ENCODE peak calls at places on chromosomes 5 and 9, in seven cellular contexts. E is A549, F is PC-3, T is ascending aorta, O is neural progenitor cell, S is SK-N-SH, D is breast epithelium. N is an unnamed sample.

GRCh38 chr9:93226819-93227218 is 42.9 kb downstream of the WNK2 start:
- DNase-seq in T (no peak), D (no peak), O (no peak), S (no peak), F (no peak), E (no peak), N (peak; percentile 39)

GRCh38 chr9:133657120-133657661 is 21.0 kb downstream of the DBH start:
- DNase-seq in D (no peak), S (no peak), O (no peak), E (no peak), F (no peak), T (no peak), N (no peak)

GRCh38 chr5:83446253-83446947 is 25.1 kb upstream of the VCAN start:
- DNase-seq in E (no peak), T (no peak), F (no peak), D (no peak), S (no peak), O (no peak), N (no peak)

GRCh38 chr5:127014573-127014972 is 15.8 kb downstream of the MARCHF3 start:
- DNase-seq in E (no peak), D (no peak), O (no peak), T (no peak), F (no peak), S (no peak), N (no peak)

GRCh38 chr5:14238272-14238671 is 95.1 kb downstream of the TRIO start:
- DNase-seq in E (no peak), S (no peak), D (no peak), O (no peak), F (no peak), T (no peak), N (no peak)

GRCh38 chr9:108994695-108995094 is 18.6 kb downstream of the CTNNAL1 start:
- DNase-seq in O (no peak), S (no peak), E (no peak), F (peak; percentile 28), D (no peak), T (no peak), N (no peak)

GRCh38 chr5:40879163-40879942 is 29.9 kb upstream of the C7 start:
- DNase-seq in O (no peak), D (no peak), S (peak; percentile 41), E (peak; percentile 26), F (peak; percentile 66), T (no peak), N (no peak)

GRCh38 chr9:117184173-117184572 is 230.7 kb downstream of the ASTN2 start:
- DNase-seq in T (no peak), S (peak; percentile 71), E (no peak), O (no peak), D (no peak), F (no peak), N (no peak)

GRCh38 chr9:134291961-134292871 is 34.0 kb upstream of the RXRA start:
- DNase-seq in T (no peak), O (no peak), S (no peak), E (no peak), F (no peak), D (no peak), N (peak; percentile 68)

GRCh38 chr5:147168578-147169327 is 66.1 kb upstream of the STK32A start:
- DNase-seq in E (no peak), O (no peak), D (no peak), F (no peak), S (no peak), T (no peak), N (no peak)

GRCh38 chr9:37918665-37919165 is 14.8 kb upstream of the SLC25A51 start:
- DNase-seq in D (no peak), S (no peak), E (no peak), T (no peak), O (no peak), F (no peak), N (no peak)

GRCh38 chr9:127971357-127972315 is 9.2 kb downstream of the EEIG1 start:
- DNase-seq in D (no peak), S (peak; percentile 40), T (no peak), O (peak; percentile 41), E (no peak), F (no peak), N (no peak)

GRCh38 chr9:97366889-97367288 is 45.0 kb upstream of the TDRD7 start:
- DNase-seq in T (no peak), D (no peak), E (no peak), O (no peak), F (no peak), S (no peak), N (no peak)

DNA sequence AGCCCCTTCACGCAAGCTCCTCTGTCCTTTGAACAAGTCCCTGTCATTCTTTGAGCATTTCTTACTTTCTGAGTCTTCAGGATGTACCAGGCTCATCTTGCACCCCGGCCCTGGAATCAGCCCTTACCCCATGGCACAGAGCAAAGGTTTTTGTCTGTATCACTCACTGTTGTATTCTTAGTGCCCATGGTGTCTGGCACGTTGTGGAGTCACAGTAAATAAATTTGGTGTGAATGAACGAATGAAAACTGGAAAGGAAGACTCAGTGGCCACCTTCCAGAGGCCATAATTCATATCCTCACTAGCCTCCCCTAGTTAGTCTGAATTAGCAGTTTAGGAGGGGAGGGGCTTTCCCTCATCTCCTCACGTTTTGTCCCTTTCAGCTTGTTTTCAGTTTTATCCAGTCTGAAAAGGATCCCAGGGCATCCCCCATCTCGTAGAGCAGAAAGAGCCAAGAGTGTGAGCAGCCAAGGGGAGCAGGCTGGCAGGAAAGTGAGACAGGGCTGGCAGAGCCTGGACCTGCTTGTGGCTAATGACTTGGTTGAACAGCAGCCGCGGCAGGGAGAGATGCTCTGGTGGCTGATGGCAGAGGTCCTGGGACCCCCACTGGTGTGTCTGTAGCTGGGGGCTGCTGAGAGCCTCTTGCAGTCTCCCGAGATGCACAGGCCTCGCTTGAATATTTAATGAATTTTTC is 42.7 kb downstream of the ZNF618 start:
- DNase-seq in S (no peak), D (no peak), F (no peak), T (no peak), O (no peak), E (no peak), N (no peak)
- H3K4me1 ChIP-seq in S (peaks cover 16% of the 10 kb centered on the region), D (peaks cover under 1% of the 10 kb centered on the region), F (no peaks in the 10 kb centered on the region), T (peaks cover 7% of the 10 kb centered on the region), O (no peaks in the 10 kb centered on the region), E (no peaks in the 10 kb centered on the region), N (peaks cover 21% of the 10 kb centered on the region)

GRCh38 chr9:27497883-27498553 is 26.1 kb upstream of the IFNK start:
- DNase-seq in S (no peak), O (peak; percentile 37), E (no peak), D (no peak), T (no peak), F (no peak), N (no peak)
- H3K27ac ChIP-seq in S (no peak overlapping the region), O (no peak overlapping the region), E (peak overlapping the region; percentile 16), D (no peak overlapping the region), T (no peak overlapping the region), F (peak overlapping the region; percentile 80), N (no peak overlapping the region)

GRCh38 chr9:103078581-103078980 is 83.4 kb downstream of the CYLC2 start:
- DNase-seq in O (no peak), T (no peak), E (no peak), F (no peak), D (no peak), S (no peak), N (no peak)
- TF ChIP-seq CTCF in O (no peak), T (no peak), E (no peak), F (no peak), D (no peak), S (no peak), N (no peak)

GRCh38 chr5:157558089-157558595 is 17.4 kb downstream of the ADAM19 start:
- DNase-seq in S (no peak), E (no peak), F (peak; percentile 92), D (no peak), T (no peak), O (no peak), N (no peak)
- H3K4me1 ChIP-seq in S (peaks cover 19% of the 10 kb centered on the region), E (peaks cover 40% of the 10 kb centered on the region), F (peaks cover 59% of the 10 kb centered on the region), D (no peaks in the 10 kb centered on the region), T (peaks cover 8% of the 10 kb centered on the region), O (peaks cover 38% of the 10 kb centered on the region), N (peaks cover 11% of the 10 kb centered on the region)

DNA sequence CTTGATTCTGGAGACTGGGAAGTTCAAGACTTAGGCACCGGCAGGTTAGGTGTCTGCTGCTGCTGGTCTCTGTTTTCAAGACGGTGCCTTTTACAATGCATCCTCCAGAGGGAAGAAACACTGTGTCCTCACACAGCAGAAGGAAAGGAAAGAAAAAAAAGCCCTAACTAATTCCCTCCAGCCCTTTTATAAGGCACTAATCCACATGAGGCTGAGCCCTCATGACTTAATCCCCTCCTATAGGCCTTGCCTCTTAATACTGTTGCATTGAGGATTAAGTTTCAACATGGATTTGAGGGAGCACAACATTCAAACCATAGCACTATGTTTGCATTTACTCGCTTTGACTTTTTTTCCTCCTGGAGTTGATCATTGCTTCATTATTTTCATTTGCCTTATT is 585.9 kb downstream of the TLR4 start:
- DNase-seq in S (no peak), O (peak; percentile 61), E (no peak), F (no peak), T (no peak), D (no peak), N (no peak)
- H3K27ac ChIP-seq in S (no peak overlapping the region), O (no peak overlapping the region), E (no peak overlapping the region), F (no peak overlapping the region), T (no peak overlapping the region), D (no peak overlapping the region), N (no peak overlapping the region)

DNA sequence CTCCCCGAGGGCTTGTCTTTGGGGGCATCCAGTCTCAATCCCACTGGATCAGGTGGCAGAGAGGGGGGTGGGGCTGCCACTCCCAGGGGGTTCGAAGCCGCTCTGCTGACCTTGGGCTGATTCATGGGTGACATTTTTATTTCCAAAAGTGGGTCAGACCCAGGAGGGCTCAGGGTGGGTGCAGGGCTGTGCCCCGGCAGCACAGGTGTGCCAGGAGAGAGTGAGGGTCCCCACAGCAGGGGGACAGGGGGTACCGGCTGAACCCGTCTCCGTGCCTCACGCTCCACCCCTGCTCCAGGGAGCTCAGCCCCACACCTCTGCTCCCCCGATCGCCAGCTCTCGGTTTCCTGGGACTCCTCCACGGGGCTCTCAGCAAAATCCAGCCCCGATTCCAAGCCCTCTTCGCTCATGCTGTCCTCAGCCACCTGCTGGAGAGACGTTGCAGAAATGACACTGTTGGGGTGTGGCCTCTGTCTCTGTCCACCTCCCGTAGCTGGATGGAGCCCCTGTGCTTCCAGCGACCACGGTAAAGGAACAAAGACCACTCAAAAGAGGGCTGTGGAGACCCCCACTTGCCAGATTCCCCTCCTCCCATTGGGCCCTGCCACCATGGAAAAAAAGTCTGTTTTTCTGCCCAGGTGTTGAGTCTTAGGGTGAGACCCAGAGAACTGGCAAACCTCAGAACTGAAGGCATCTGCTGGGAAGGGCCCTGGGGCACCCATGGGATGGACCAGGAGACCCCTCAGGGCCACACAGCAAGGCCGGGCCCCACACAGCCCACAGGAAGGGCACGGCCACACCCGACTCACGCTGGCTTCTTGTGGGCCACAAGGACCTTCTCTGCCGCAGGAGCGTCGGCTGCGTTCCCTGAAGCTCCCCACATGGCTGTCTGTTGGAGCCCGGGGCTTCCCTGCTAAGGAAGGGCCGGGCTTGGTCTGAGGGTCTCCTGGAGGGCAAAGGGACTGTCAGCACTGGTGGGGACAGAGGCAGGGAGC is 10.6 kb upstream of the QSOX2 start:
- DNase-seq in O (peak; percentile 55), T (no peak), F (peak; percentile 25), S (no peak), D (no peak), E (peak; percentile 80), N (peak; percentile 58)
- TF ChIP-seq CTCF in O (peak; percentile 37), T (no peak), F (peak; percentile 39), S (no peak), D (no peak), E (no peak), N (no peak)